ENCODE peak calls at places on chromosome 1, in nine cellular contexts. Q is ureter; H is cardiac fibroblast; Z is stimulated activated CD8-positive, alpha-beta memory T cell treated with anti-CD3 and anti-CD28 coated beads, Interleukin-7, amount 100 ng/mL, for 1 hour; U is AG04449; G is EH; R is T follicular helper cell; K is GM06990; L is osteocyte. E is an unnamed sample.

GRCh38 chr1:119773711-119774241 is 5.1 kb upstream of the HMGCS2 start:
- DNase-seq in G (peak), L (no peak), K (no peak), Q (no peak), R (no peak), Z (no peak), H (peak), U (peak), E (no peak)

GRCh38 chr1:235261243-235261642 is 66.7 kb downstream of the ARID4B start:
- DNase-seq in R (no peak), H (no peak), Z (no peak), L (no peak), U (no peak), K (no peak), Q (no peak), G (no peak), E (no peak)

GRCh38 chr1:153928776-153929432 is 6.1 kb upstream of the GATAD2B start:
- DNase-seq in Z (no peak), U (no peak), L (no peak), K (no peak), Q (no peak), H (peak), G (peak), R (no peak), E (no peak)

GRCh38 chr1:207805841-207806421 is 54.1 kb downstream of the CD46 start:
- DNase-seq in K (no peak), H (peak), L (peak), G (peak), U (peak), Z (no peak), R (no peak), Q (peak), E (no peak)

GRCh38 chr1:1024421-1025415 is 4.8 kb downstream of the AGRN start:
- DNase-seq in H (peak), U (no peak), L (no peak), K (no peak), R (no peak), G (peak), Q (peak), Z (no peak), E (no peak)

GRCh38 chr1:19860418-19860817 is 21.8 kb upstream of the OTUD3 start:
- DNase-seq in Q (no peak), L (no peak), U (no peak), G (peak), K (no peak), H (no peak), Z (no peak), R (no peak), E (no peak)

GRCh38 chr1:110210604-110211502 is 739 bp downstream of the KCNC4 start:
- DNase-seq in L (no peak), Z (no peak), K (peak), U (no peak), Q (peak), G (peak), H (peak), R (peak), E (no peak)

GRCh38 chr1:168257397-168257796 is 23.3 kb upstream of the TBX19 start:
- DNase-seq in L (no peak), G (no peak), R (no peak), Q (no peak), H (no peak), Z (no peak), U (no peak), K (no peak), E (no peak)

GRCh38 chr1:201562659-201563405 is 23.9 kb downstream of the NAV1 start:
- DNase-seq in Z (no peak), G (peak), K (no peak), R (no peak), L (no peak), H (peak), U (peak), Q (no peak), E (no peak)

GRCh38 chr1:31368611-31369107 is 4.2 kb downstream of the FABP3 start:
- DNase-seq in Z (no peak), U (no peak), H (no peak), R (no peak), L (no peak), K (no peak), G (peak), Q (no peak), E (no peak)

GRCh38 chr1:52572387-52572786 is 19.5 kb upstream of the TUT4 start:
- DNase-seq in R (no peak), Q (no peak), H (no peak), G (no peak), K (no peak), U (no peak), Z (no peak), L (no peak), E (no peak)